ENCODE peak calls at places on chromosomes 5 and 9, in seven cellular contexts. One of them, this sample, is unnamed.

GRCh38 chr9:95736370-95736769 is 139.1 kb upstream of the ERCC6L2 start:
- DNase-seq in NCI-H1417: no peak
- DNase-seq in sciatic nerve: peak
- DNase-seq in stimulated activated CD4-positive, alpha-beta T cell treated with anti-CD3 and anti-CD28 coated beads, Interleukin-1b, Interleukin-23, amount 100 ng/mL, for 24 hours: no peak
- DNase-seq in osteocyte: no peak
- DNase-seq in neural crest cell: no peak
- DNase-seq in SJSA1: no peak
- DNase-seq in this sample: no peak

GRCh38 chr5:59161206-59162105 is 578.6 kb downstream of the RAB3C start:
- DNase-seq in SJSA1: no peak
- DNase-seq in sciatic nerve: no peak
- DNase-seq in neural crest cell: no peak
- DNase-seq in stimulated activated CD4-positive, alpha-beta T cell treated with anti-CD3 and anti-CD28 coated beads, Interleukin-1b, Interleukin-23, amount 100 ng/mL, for 24 hours: no peak
- DNase-seq in osteocyte: no peak
- DNase-seq in NCI-H1417: no peak
- DNase-seq in this sample: no peak

GRCh38 chr9:14018061-14018460 is 295.9 kb downstream of the NFIB start:
- DNase-seq in osteocyte: no peak
- DNase-seq in SJSA1: no peak
- DNase-seq in stimulated activated CD4-positive, alpha-beta T cell treated with anti-CD3 and anti-CD28 coated beads, Interleukin-1b, Interleukin-23, amount 100 ng/mL, for 24 hours: no peak
- DNase-seq in sciatic nerve: no peak
- DNase-seq in neural crest cell: no peak
- DNase-seq in NCI-H1417: no peak
- DNase-seq in this sample: no peak

GRCh38 chr9:85041737-85042136 is 372.2 kb downstream of the NTRK2 start:
- DNase-seq in stimulated activated CD4-positive, alpha-beta T cell treated with anti-CD3 and anti-CD28 coated beads, Interleukin-1b, Interleukin-23, amount 100 ng/mL, for 24 hours: no peak
- DNase-seq in SJSA1: no peak
- DNase-seq in NCI-H1417: no peak
- DNase-seq in osteocyte: no peak
- DNase-seq in neural crest cell: no peak
- DNase-seq in sciatic nerve: no peak
- DNase-seq in this sample: no peak

GRCh38 chr5:55052383-55052931 is 28.4 kb downstream of the GZMK start:
- DNase-seq in neural crest cell: no peak
- DNase-seq in stimulated activated CD4-positive, alpha-beta T cell treated with anti-CD3 and anti-CD28 coated beads, Interleukin-1b, Interleukin-23, amount 100 ng/mL, for 24 hours: no peak
- DNase-seq in osteocyte: no peak
- DNase-seq in NCI-H1417: no peak
- DNase-seq in sciatic nerve: no peak
- DNase-seq in SJSA1: no peak
- DNase-seq in this sample: no peak

GRCh38 chr9:137178201-137178938 is 6.5 kb upstream of the TMEM210 start:
- DNase-seq in NCI-H1417: no peak
- DNase-seq in sciatic nerve: no peak
- DNase-seq in SJSA1: no peak
- DNase-seq in osteocyte: no peak
- DNase-seq in neural crest cell: no peak
- DNase-seq in stimulated activated CD4-positive, alpha-beta T cell treated with anti-CD3 and anti-CD28 coated beads, Interleukin-1b, Interleukin-23, amount 100 ng/mL, for 24 hours: no peak
- DNase-seq in this sample: no peak

GRCh38 chr5:10250804-10251276 is 760 bp downstream of the CCT5 start:
- DNase-seq in neural crest cell: no peak
- DNase-seq in stimulated activated CD4-positive, alpha-beta T cell treated with anti-CD3 and anti-CD28 coated beads, Interleukin-1b, Interleukin-23, amount 100 ng/mL, for 24 hours: no peak
- DNase-seq in SJSA1: no peak
- DNase-seq in osteocyte: no peak
- DNase-seq in NCI-H1417: no peak
- DNase-seq in sciatic nerve: no peak
- DNase-seq in this sample: no peak

GRCh38 chr9:13688990-13689600 is 409.6 kb upstream of the MPDZ start:
- DNase-seq in osteocyte: no peak
- DNase-seq in neural crest cell: no peak
- DNase-seq in stimulated activated CD4-positive, alpha-beta T cell treated with anti-CD3 and anti-CD28 coated beads, Interleukin-1b, Interleukin-23, amount 100 ng/mL, for 24 hours: no peak
- DNase-seq in SJSA1: no peak
- DNase-seq in NCI-H1417: peak
- DNase-seq in sciatic nerve: no peak
- DNase-seq in this sample: no peak

GRCh38 chr9:112552229-112553050 is 65.8 kb downstream of the KIAA1958 start:
- DNase-seq in stimulated activated CD4-positive, alpha-beta T cell treated with anti-CD3 and anti-CD28 coated beads, Interleukin-1b, Interleukin-23, amount 100 ng/mL, for 24 hours: no peak
- DNase-seq in osteocyte: no peak
- DNase-seq in sciatic nerve: no peak
- DNase-seq in SJSA1: no peak
- DNase-seq in NCI-H1417: no peak
- DNase-seq in neural crest cell: no peak
- DNase-seq in this sample: no peak

GRCh38 chr5:98458004-98458403 is 315.5 kb upstream of the RGMB start:
- DNase-seq in osteocyte: no peak
- DNase-seq in SJSA1: no peak
- DNase-seq in neural crest cell: no peak
- DNase-seq in NCI-H1417: no peak
- DNase-seq in stimulated activated CD4-positive, alpha-beta T cell treated with anti-CD3 and anti-CD28 coated beads, Interleukin-1b, Interleukin-23, amount 100 ng/mL, for 24 hours: no peak
- DNase-seq in sciatic nerve: no peak
- DNase-seq in this sample: no peak

GRCh38 chr5:31774779-31775178 is 135.8 kb downstream of the PDZD2 start:
- DNase-seq in stimulated activated CD4-positive, alpha-beta T cell treated with anti-CD3 and anti-CD28 coated beads, Interleukin-1b, Interleukin-23, amount 100 ng/mL, for 24 hours: no peak
- DNase-seq in sciatic nerve: no peak
- DNase-seq in SJSA1: no peak
- DNase-seq in osteocyte: no peak
- DNase-seq in NCI-H1417: no peak
- DNase-seq in neural crest cell: no peak
- DNase-seq in this sample: no peak

GRCh38 chr5:138583984-138584637 is 8.9 kb upstream of the HSPA9 start:
- DNase-seq in stimulated activated CD4-positive, alpha-beta T cell treated with anti-CD3 and anti-CD28 coated beads, Interleukin-1b, Interleukin-23, amount 100 ng/mL, for 24 hours: no peak
- DNase-seq in osteocyte: no peak
- DNase-seq in neural crest cell: no peak
- DNase-seq in SJSA1: no peak
- DNase-seq in NCI-H1417: no peak
- DNase-seq in sciatic nerve: no peak
- DNase-seq in this sample: no peak

GRCh38 chr5:124803617-124804331 is 57.3 kb upstream of the ZNF608 start:
- DNase-seq in NCI-H1417: no peak
- DNase-seq in osteocyte: no peak
- DNase-seq in SJSA1: no peak
- DNase-seq in neural crest cell: no peak
- DNase-seq in stimulated activated CD4-positive, alpha-beta T cell treated with anti-CD3 and anti-CD28 coated beads, Interleukin-1b, Interleukin-23, amount 100 ng/mL, for 24 hours: no peak
- DNase-seq in sciatic nerve: no peak
- DNase-seq in this sample: no peak

GRCh38 chr5:154288145-154288544 is 97.6 kb downstream of the GALNT10 start:
- DNase-seq in SJSA1: no peak
- DNase-seq in stimulated activated CD4-positive, alpha-beta T cell treated with anti-CD3 and anti-CD28 coated beads, Interleukin-1b, Interleukin-23, amount 100 ng/mL, for 24 hours: no peak
- DNase-seq in osteocyte: peak
- DNase-seq in neural crest cell: no peak
- DNase-seq in sciatic nerve: no peak
- DNase-seq in NCI-H1417: no peak
- DNase-seq in this sample: no peak

GRCh38 chr5:73908440-73908839 is 282.4 kb downstream of the ARHGEF28 start:
- DNase-seq in SJSA1: no peak
- DNase-seq in NCI-H1417: no peak
- DNase-seq in sciatic nerve: no peak
- DNase-seq in osteocyte: no peak
- DNase-seq in stimulated activated CD4-positive, alpha-beta T cell treated with anti-CD3 and anti-CD28 coated beads, Interleukin-1b, Interleukin-23, amount 100 ng/mL, for 24 hours: no peak
- DNase-seq in neural crest cell: no peak
- DNase-seq in this sample: no peak

GRCh38 chr9:86690034-86690433 is 257.3 kb downstream of the GAS1 start:
- DNase-seq in stimulated activated CD4-positive, alpha-beta T cell treated with anti-CD3 and anti-CD28 coated beads, Interleukin-1b, Interleukin-23, amount 100 ng/mL, for 24 hours: no peak
- DNase-seq in sciatic nerve: no peak
- DNase-seq in SJSA1: no peak
- DNase-seq in osteocyte: no peak
- DNase-seq in NCI-H1417: no peak
- DNase-seq in neural crest cell: no peak
- DNase-seq in this sample: no peak

GRCh38 chr5:33299621-33300208 is 141.1 kb upstream of the TARS1 start:
- DNase-seq in osteocyte: no peak
- DNase-seq in sciatic nerve: no peak
- DNase-seq in SJSA1: peak
- DNase-seq in NCI-H1417: peak
- DNase-seq in stimulated activated CD4-positive, alpha-beta T cell treated with anti-CD3 and anti-CD28 coated beads, Interleukin-1b, Interleukin-23, amount 100 ng/mL, for 24 hours: no peak
- DNase-seq in neural crest cell: no peak
- DNase-seq in this sample: no peak

GRCh38 chr5:23028445-23028844 is 175.3 kb upstream of the CDH12 start:
- DNase-seq in sciatic nerve: no peak
- DNase-seq in NCI-H1417: no peak
- DNase-seq in stimulated activated CD4-positive, alpha-beta T cell treated with anti-CD3 and anti-CD28 coated beads, Interleukin-1b, Interleukin-23, amount 100 ng/mL, for 24 hours: no peak
- DNase-seq in osteocyte: no peak
- DNase-seq in neural crest cell: no peak
- DNase-seq in SJSA1: no peak
- DNase-seq in this sample: no peak

GRCh38 chr5:151127926-151128325 is 29.7 kb downstream of the ANXA6 start:
- DNase-seq in sciatic nerve: no peak
- DNase-seq in SJSA1: no peak
- DNase-seq in osteocyte: no peak
- DNase-seq in NCI-H1417: no peak
- DNase-seq in stimulated activated CD4-positive, alpha-beta T cell treated with anti-CD3 and anti-CD28 coated beads, Interleukin-1b, Interleukin-23, amount 100 ng/mL, for 24 hours: no peak
- DNase-seq in neural crest cell: no peak
- DNase-seq in this sample: no peak

GRCh38 chr5:113294341-113295110 is 140.3 kb downstream of the TSSK1B start:
- DNase-seq in stimulated activated CD4-positive, alpha-beta T cell treated with anti-CD3 and anti-CD28 coated beads, Interleukin-1b, Interleukin-23, amount 100 ng/mL, for 24 hours: peak
- DNase-seq in osteocyte: peak
- DNase-seq in NCI-H1417: peak
- DNase-seq in neural crest cell: peak
- DNase-seq in sciatic nerve: peak
- DNase-seq in SJSA1: peak
- DNase-seq in this sample: peak

GRCh38 chr9:33329996-33330395 is 39.7 kb downstream of the NFX1 start:
- DNase-seq in sciatic nerve: no peak
- DNase-seq in osteocyte: no peak
- DNase-seq in stimulated activated CD4-positive, alpha-beta T cell treated with anti-CD3 and anti-CD28 coated beads, Interleukin-1b, Interleukin-23, amount 100 ng/mL, for 24 hours: no peak
- DNase-seq in NCI-H1417: no peak
- DNase-seq in SJSA1: no peak
- DNase-seq in neural crest cell: no peak
- DNase-seq in this sample: no peak

GRCh38 chr5:114317751-114318150 is 44.1 kb upstream of the KCNN2 start:
- DNase-seq in neural crest cell: no peak
- DNase-seq in osteocyte: no peak
- DNase-seq in sciatic nerve: no peak
- DNase-seq in NCI-H1417: no peak
- DNase-seq in SJSA1: no peak
- DNase-seq in stimulated activated CD4-positive, alpha-beta T cell treated with anti-CD3 and anti-CD28 coated beads, Interleukin-1b, Interleukin-23, amount 100 ng/mL, for 24 hours: no peak
- DNase-seq in this sample: no peak

GRCh38 chr9:27426717-27427645 is 97.1 kb upstream of the IFNK start:
- DNase-seq in osteocyte: no peak
- DNase-seq in NCI-H1417: no peak
- DNase-seq in sciatic nerve: no peak
- DNase-seq in neural crest cell: no peak
- DNase-seq in SJSA1: no peak
- DNase-seq in stimulated activated CD4-positive, alpha-beta T cell treated with anti-CD3 and anti-CD28 coated beads, Interleukin-1b, Interleukin-23, amount 100 ng/mL, for 24 hours: no peak
- DNase-seq in this sample: no peak

GRCh38 chr5:149265559-149265958 is 6.1 kb upstream of the AFAP1L1 start:
- DNase-seq in stimulated activated CD4-positive, alpha-beta T cell treated with anti-CD3 and anti-CD28 coated beads, Interleukin-1b, Interleukin-23, amount 100 ng/mL, for 24 hours: no peak
- DNase-seq in NCI-H1417: no peak
- DNase-seq in SJSA1: no peak
- DNase-seq in neural crest cell: no peak
- DNase-seq in osteocyte: no peak
- DNase-seq in sciatic nerve: peak
- DNase-seq in this sample: no peak

GRCh38 chr5:125023673-125024072 is 277.2 kb upstream of the ZNF608 start:
- DNase-seq in sciatic nerve: no peak
- DNase-seq in stimulated activated CD4-positive, alpha-beta T cell treated with anti-CD3 and anti-CD28 coated beads, Interleukin-1b, Interleukin-23, amount 100 ng/mL, for 24 hours: no peak
- DNase-seq in NCI-H1417: no peak
- DNase-seq in neural crest cell: no peak
- DNase-seq in osteocyte: no peak
- DNase-seq in SJSA1: no peak
- DNase-seq in this sample: no peak

GRCh38 chr5:108681079-108681921 is 66.4 kb upstream of the FER start:
- DNase-seq in neural crest cell: peak
- DNase-seq in osteocyte: no peak
- DNase-seq in sciatic nerve: no peak
- DNase-seq in SJSA1: no peak
- DNase-seq in stimulated activated CD4-positive, alpha-beta T cell treated with anti-CD3 and anti-CD28 coated beads, Interleukin-1b, Interleukin-23, amount 100 ng/mL, for 24 hours: no peak
- DNase-seq in NCI-H1417: peak
- DNase-seq in this sample: no peak

GRCh38 chr9:72579190-72579589 is 57.8 kb downstream of the TMC1 start:
- DNase-seq in NCI-H1417: no peak
- DNase-seq in stimulated activated CD4-positive, alpha-beta T cell treated with anti-CD3 and anti-CD28 coated beads, Interleukin-1b, Interleukin-23, amount 100 ng/mL, for 24 hours: no peak
- DNase-seq in SJSA1: no peak
- DNase-seq in sciatic nerve: peak
- DNase-seq in osteocyte: no peak
- DNase-seq in neural crest cell: no peak
- DNase-seq in this sample: no peak

GRCh38 chr5:64074533-64074932 is 91.1 kb upstream of the RNF180 start:
- DNase-seq in SJSA1: no peak
- DNase-seq in sciatic nerve: no peak
- DNase-seq in stimulated activated CD4-positive, alpha-beta T cell treated with anti-CD3 and anti-CD28 coated beads, Interleukin-1b, Interleukin-23, amount 100 ng/mL, for 24 hours: no peak
- DNase-seq in NCI-H1417: peak
- DNase-seq in osteocyte: no peak
- DNase-seq in neural crest cell: peak
- DNase-seq in this sample: no peak

GRCh38 chr5:176776916-176777315 is 33.4 kb upstream of the UNC5A start:
- DNase-seq in osteocyte: peak
- DNase-seq in SJSA1: peak
- DNase-seq in sciatic nerve: peak
- DNase-seq in neural crest cell: no peak
- DNase-seq in NCI-H1417: no peak
- DNase-seq in stimulated activated CD4-positive, alpha-beta T cell treated with anti-CD3 and anti-CD28 coated beads, Interleukin-1b, Interleukin-23, amount 100 ng/mL, for 24 hours: no peak
- DNase-seq in this sample: peak

GRCh38 chr9:85200726-85201402 is 531.3 kb downstream of the NTRK2 start:
- DNase-seq in sciatic nerve: no peak
- DNase-seq in neural crest cell: no peak
- DNase-seq in NCI-H1417: no peak
- DNase-seq in stimulated activated CD4-positive, alpha-beta T cell treated with anti-CD3 and anti-CD28 coated beads, Interleukin-1b, Interleukin-23, amount 100 ng/mL, for 24 hours: no peak
- DNase-seq in osteocyte: no peak
- DNase-seq in SJSA1: no peak
- DNase-seq in this sample: peak

GRCh38 chr5:179599566-179599965 is 23.9 kb downstream of the HNRNPH1 start:
- DNase-seq in osteocyte: no peak
- DNase-seq in sciatic nerve: peak
- DNase-seq in SJSA1: no peak
- DNase-seq in NCI-H1417: no peak
- DNase-seq in stimulated activated CD4-positive, alpha-beta T cell treated with anti-CD3 and anti-CD28 coated beads, Interleukin-1b, Interleukin-23, amount 100 ng/mL, for 24 hours: no peak
- DNase-seq in neural crest cell: no peak
- DNase-seq in this sample: no peak

GRCh38 chr5:122967625-122968024 is 68.9 kb downstream of the PPIC start:
- DNase-seq in SJSA1: no peak
- DNase-seq in neural crest cell: no peak
- DNase-seq in sciatic nerve: no peak
- DNase-seq in stimulated activated CD4-positive, alpha-beta T cell treated with anti-CD3 and anti-CD28 coated beads, Interleukin-1b, Interleukin-23, amount 100 ng/mL, for 24 hours: no peak
- DNase-seq in osteocyte: no peak
- DNase-seq in NCI-H1417: no peak
- DNase-seq in this sample: no peak

GRCh38 chr5:68374770-68375518 is 159.4 kb downstream of the PIK3R1 start:
- DNase-seq in stimulated activated CD4-positive, alpha-beta T cell treated with anti-CD3 and anti-CD28 coated beads, Interleukin-1b, Interleukin-23, amount 100 ng/mL, for 24 hours: no peak
- DNase-seq in osteocyte: no peak
- DNase-seq in neural crest cell: no peak
- DNase-seq in NCI-H1417: peak
- DNase-seq in sciatic nerve: no peak
- DNase-seq in SJSA1: no peak
- DNase-seq in this sample: no peak